ENCODE peak calls at places on chromosome 1, in nine cellular contexts. E is effector memory CD4-positive, alpha-beta T cell; S is kidney tubule cell; C is astrocyte; I is nucleus accumbens; N is AG09309; D is HEK293T; Y is GM10248; P is germinal center. K is an unnamed sample.

GRCh38 chr1:160061376-160062100 is 8.4 kb downstream of the KCNJ10 start:
- DNase-seq in N (no peak), Y (no peak), D (no peak), E (no peak), I (no peak), P (no peak), C (no peak), S (peak; percentile 16), K (peak; percentile 65)

GRCh38 chr1:63512584-63512983 is 10.4 kb downstream of the ITGB3BP start:
- DNase-seq in Y (no peak), E (no peak), D (no peak), I (no peak), C (no peak), N (no peak), P (no peak), S (no peak), K (no peak)

GRCh38 chr1:24656046-24656445 is 12.9 kb downstream of the SRRM1 start:
- DNase-seq in E (no peak), P (no peak), N (no peak), I (no peak), C (no peak), Y (no peak), S (no peak), D (no peak), K (no peak)

GRCh38 chr1:45824607-45825006 is 21.2 kb downstream of the MAST2 start:
- DNase-seq in E (no peak), P (no peak), D (no peak), S (no peak), N (no peak), Y (no peak), C (no peak), I (no peak), K (no peak)

GRCh38 chr1:232302376-232303049 is 327.4 kb downstream of the SIPA1L2 start:
- DNase-seq in Y (no peak), I (no peak), P (no peak), S (no peak), C (no peak), N (no peak), E (no peak), D (no peak), K (peak; percentile 72)

GRCh38 chr1:64920936-64921589 is 45.3 kb downstream of the JAK1 start:
- DNase-seq in I (no peak), Y (no peak), S (no peak), P (no peak), C (peak; percentile 67), E (no peak), D (no peak), N (no peak), K (no peak)

GRCh38 chr1:13790290-13791035 is 90.5 kb downstream of the PRDM2 start:
- DNase-seq in D (no peak), S (no peak), N (no peak), Y (no peak), I (no peak), C (no peak), P (no peak), E (no peak), K (no peak)

GRCh38 chr1:50023292-50024159 is at the start of gene AGBL4:
- DNase-seq in S (peak; percentile 69), Y (peak; percentile 38), P (no peak), N (no peak), E (no peak), D (peak; percentile 66), C (peak; percentile 8), I (peak; percentile 79), K (peak; percentile 77)

GRCh38 chr1:210159206-210159605 is 73.4 kb upstream of the SERTAD4 start:
- DNase-seq in S (no peak), C (no peak), P (no peak), N (no peak), E (no peak), I (no peak), D (no peak), Y (no peak), K (no peak)

GRCh38 chr1:205981257-205981656 is 21.9 kb downstream of the RAB7B start:
- DNase-seq in E (no peak), D (no peak), I (no peak), S (no peak), Y (no peak), N (no peak), P (no peak), C (no peak), K (no peak)

K was measured in endodermal cell.